ENCODE peak calls at places on chromosomes 12 and 14, in eight cellular contexts. X is cardiac fibroblast; J is CD8-positive, alpha-beta T cell; Y is uterus; D is GM12864; S is astrocyte of the spinal cord; M is lung; H is cardiac muscle cell. V is an unnamed sample.

GRCh38 chr14:98507269-98507668 is 764.7 kb downstream of the BCL11B start:
- DNase-seq in Y (no peak), X (no peak), J (no peak), S (no peak), M (no peak), D (no peak), H (no peak), V (no peak)

GRCh38 chr14:64439141-64439540 is 26.2 kb upstream of the AKAP5 start:
- DNase-seq in H (no peak), Y (no peak), D (no peak), M (no peak), S (no peak), J (no peak), X (no peak), V (no peak)

GRCh38 chr12:19186722-19187661 is 57.5 kb downstream of the PLEKHA5 start:
- DNase-seq in M (no peak), X (peak), J (no peak), D (no peak), H (peak), Y (no peak), S (peak), V (peak)

GRCh38 chr14:89578048-89578619 is 161.1 kb upstream of the FOXN3 start:
- DNase-seq in D (no peak), M (no peak), Y (no peak), X (peak), S (no peak), H (peak), J (no peak), V (no peak)

GRCh38 chr12:49959570-49960473 is 1.9 kb upstream of the AQP5 start:
- DNase-seq in Y (no peak), D (no peak), H (peak), J (no peak), X (peak), S (peak), M (peak), V (peak)

GRCh38 chr12:25135531-25136154 is 59.3 kb downstream of the DNAI7 start:
- DNase-seq in J (no peak), H (no peak), S (peak), D (no peak), X (no peak), M (no peak), Y (no peak), V (no peak)

GRCh38 chr12:106246891-106247730 is 709 bp downstream of the CKAP4 start:
- DNase-seq in Y (peak), D (no peak), M (peak), X (peak), H (peak), S (peak), J (peak), V (peak)

GRCh38 chr12:131808744-131809371 is 19.3 kb upstream of the MMP17 start:
- DNase-seq in J (no peak), S (no peak), M (no peak), H (peak), X (peak), Y (no peak), D (no peak), V (no peak)

GRCh38 chr14:58954874-58955273 is 233.6 kb upstream of the DAAM1 start:
- DNase-seq in S (no peak), H (no peak), M (no peak), J (no peak), X (no peak), D (no peak), Y (no peak), V (no peak)

GRCh38 chr12:124679533-124680371 is 112.3 kb upstream of the NCOR2 start:
- DNase-seq in M (no peak), Y (peak), H (no peak), D (no peak), X (no peak), S (no peak), J (no peak), V (no peak)

GRCh38 chr14:79280400-79280670 is 931.0 kb downstream of the DIO2 start:
- DNase-seq in Y (no peak), D (no peak), M (no peak), H (no peak), S (no peak), X (no peak), J (no peak), V (no peak)

GRCh38 chr14:89720741-89721315 is 233.7 kb downstream of the EFCAB11 start:
- DNase-seq in H (no peak), Y (peak), S (no peak), D (peak), M (peak), J (peak), X (no peak), V (no peak)

GRCh38 chr12:67460388-67460787 is 188.2 kb upstream of the DYRK2 start:
- DNase-seq in H (no peak), J (no peak), S (no peak), X (no peak), Y (no peak), M (no peak), D (no peak), V (no peak)

GRCh38 chr14:24058260-24058950 is 6.6 kb downstream of the CARMIL3 start:
- DNase-seq in H (peak), X (peak), D (no peak), Y (peak), M (peak), S (peak), J (no peak), V (peak)

GRCh38 chr14:98198385-98198784 is 1073.6 kb downstream of the BCL11B start:
- DNase-seq in J (peak), D (no peak), S (no peak), M (no peak), Y (no peak), H (no peak), X (no peak), V (no peak)

GRCh38 chr12:110739894-110740293 is 2.8 kb downstream of the PPP1CC start:
- DNase-seq in X (no peak), Y (no peak), D (no peak), M (no peak), S (no peak), H (no peak), J (no peak), V (no peak)

GRCh38 chr12:116690016-116690709 is 47.7 kb downstream of the SPRING1 start:
- DNase-seq in H (no peak), Y (no peak), J (no peak), X (no peak), S (no peak), D (no peak), M (no peak), V (no peak)

GRCh38 chr14:68771631-68772030 is 21.2 kb downstream of the ZFP36L1 start:
- DNase-seq in J (no peak), S (no peak), D (no peak), X (no peak), Y (no peak), M (no peak), H (no peak), V (no peak)

GRCh38 chr12:107351716-107352115 is 258.4 kb upstream of the CRY1 start:
- DNase-seq in Y (no peak), M (no peak), H (no peak), D (no peak), S (no peak), J (no peak), X (no peak), V (no peak)

GRCh38 chr12:85057370-85057963 is 21.3 kb downstream of the LRRIQ1 start:
- DNase-seq in D (peak), J (peak), S (peak), X (peak), H (peak), Y (no peak), M (no peak), V (peak)

GRCh38 chr14:99681832-99682148 is 2.3 kb upstream of the CYP46A1 start:
- DNase-seq in S (no peak), M (no peak), H (no peak), Y (no peak), D (no peak), X (no peak), J (no peak), V (no peak)

GRCh38 chr12:125606312-125606711 is 541.1 kb downstream of the AACS start:
- DNase-seq in H (no peak), D (no peak), S (no peak), Y (no peak), J (no peak), M (no peak), X (no peak), V (no peak)

GRCh38 chr12:130881046-130881445 is 9.2 kb downstream of the RAN start:
- DNase-seq in M (no peak), S (no peak), H (no peak), D (no peak), X (no peak), Y (no peak), J (no peak), V (no peak)

GRCh38 chr12:15556411-15556810 is 232.8 kb downstream of the EPS8 start:
- DNase-seq in X (peak), S (no peak), J (no peak), Y (no peak), H (no peak), M (no peak), D (no peak), V (no peak)

GRCh38 chr12:118436002-118436724 is 59.8 kb downstream of the SUDS3 start:
- DNase-seq in X (no peak), S (no peak), J (no peak), H (no peak), Y (no peak), M (no peak), D (no peak), V (peak)

GRCh38 chr14:22268875-22269274 is 320.1 kb downstream of the DAD1 start:
- DNase-seq in Y (no peak), S (peak), X (peak), D (no peak), H (peak), M (no peak), J (no peak), V (peak)

GRCh38 chr14:64478634-64479250 is 13.4 kb downstream of the AKAP5 start:
- DNase-seq in S (peak), J (no peak), H (peak), Y (no peak), X (peak), M (no peak), D (no peak), V (peak)

GRCh38 chr14:39827901-39828655 is 395.8 kb upstream of the FBXO33 start:
- DNase-seq in Y (no peak), H (no peak), J (no peak), S (no peak), M (no peak), X (no peak), D (peak), V (no peak)

GRCh38 chr12:85390281-85390680 is 110.3 kb downstream of the ALX1 start:
- DNase-seq in D (no peak), J (no peak), H (no peak), S (no peak), M (no peak), X (no peak), Y (no peak), V (no peak)

GRCh38 chr12:120376416-120376815 is 7.5 kb upstream of the MSI1 start:
- DNase-seq in M (no peak), S (no peak), J (no peak), X (no peak), D (no peak), H (no peak), Y (no peak), V (no peak)

GRCh38 chr14:68797180-68797670 is 4.4 kb upstream of the ZFP36L1 start:
- DNase-seq in H (no peak), D (no peak), X (no peak), J (no peak), S (no peak), Y (peak), M (no peak), V (no peak)

GRCh38 chr14:102541771-102542170 is 32.2 kb upstream of the ANKRD9 start:
- DNase-seq in X (no peak), J (no peak), Y (no peak), S (no peak), D (no peak), H (no peak), M (no peak), V (no peak)

GRCh38 chr14:102537981-102538597 is 28.5 kb upstream of the ANKRD9 start:
- DNase-seq in X (no peak), M (no peak), S (no peak), Y (no peak), H (no peak), D (no peak), J (no peak), V (no peak)

GRCh38 chr14:102540310-102541028 is 30.9 kb upstream of the ANKRD9 start:
- DNase-seq in M (no peak), J (no peak), D (no peak), X (peak), S (no peak), Y (no peak), H (peak), V (no peak)

GRCh38 chr14:102538598-102539543 is 29.3 kb upstream of the ANKRD9 start:
- DNase-seq in M (no peak), J (no peak), D (no peak), H (no peak), S (no peak), Y (no peak), X (peak), V (no peak)

GRCh38 chr14:102539544-102540309 is 30.2 kb upstream of the ANKRD9 start:
- DNase-seq in X (peak), Y (no peak), M (no peak), J (no peak), S (peak), D (no peak), H (peak), V (no peak)
- TF ChIP-seq CTCF in X (no peak), Y (no peak), M (no peak), J (no peak), S (no peak), D (no peak), H (no peak), V (no peak)

GRCh38 chr14:63371033-63371432 is 52.3 kb upstream of the GPHB5 start:
- DNase-seq in Y (no peak), X (no peak), M (no peak), H (no peak), D (no peak), J (no peak), S (no peak), V (no peak)

GRCh38 chr14:63362305-63362914 is 43.7 kb upstream of the GPHB5 start:
- DNase-seq in H (no peak), D (no peak), X (no peak), Y (no peak), M (no peak), J (no peak), S (no peak), V (no peak)

DNA sequence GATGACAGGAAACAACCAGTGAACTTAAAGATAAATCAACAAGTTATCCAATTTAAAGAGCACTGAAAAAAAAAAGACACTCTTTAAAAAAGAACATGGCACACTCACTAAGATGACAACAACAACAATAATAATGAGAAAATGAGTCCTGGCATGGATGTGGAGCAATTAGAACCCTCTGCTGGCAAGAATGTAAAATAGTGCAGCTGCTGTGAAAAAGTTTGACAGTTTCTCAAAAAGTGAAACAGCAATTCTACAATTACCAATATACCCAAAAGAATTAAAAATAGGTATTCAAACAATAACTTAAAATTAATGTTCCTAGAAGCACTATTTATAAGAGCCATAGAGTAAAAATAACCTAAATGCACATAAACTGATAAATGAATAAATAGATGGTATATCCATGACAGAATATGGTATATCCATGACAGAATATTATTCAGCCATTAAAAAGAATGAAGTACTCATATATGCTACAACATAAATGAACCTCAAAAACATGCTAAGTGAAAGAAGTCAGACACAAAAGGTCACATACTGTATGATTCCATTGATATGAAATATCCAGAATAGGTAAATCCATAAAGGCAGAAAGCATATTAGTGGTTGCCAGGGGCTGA is 49.1 kb upstream of the GPHB5 start:
- DNase-seq in X (no peak), D (no peak), Y (no peak), S (no peak), M (no peak), H (no peak), J (no peak), V (no peak)
- TF ChIP-seq CTCF in X (peak), D (no peak), Y (no peak), S (no peak), M (no peak), H (no peak), J (no peak), V (no peak)

DNA sequence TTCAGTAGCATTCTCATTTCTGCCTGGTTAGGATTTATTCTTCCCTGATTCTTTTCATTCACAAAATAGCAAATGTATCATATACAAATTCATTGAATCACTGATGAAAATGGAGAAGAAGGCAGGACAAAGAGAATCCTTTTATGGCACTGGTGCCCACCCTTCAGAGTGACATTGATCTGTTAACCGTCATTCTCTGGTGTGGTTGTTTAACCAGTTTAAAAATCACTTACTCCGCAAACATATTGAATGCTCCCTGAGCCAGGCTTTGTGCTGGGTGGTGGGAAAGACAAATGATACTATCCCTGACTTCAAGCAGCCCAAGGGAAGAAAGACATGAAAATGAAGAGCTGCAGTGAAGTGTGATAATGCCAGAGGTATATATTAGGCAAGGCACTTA is 187.5 kb upstream of the SLC38A2 start:
- DNase-seq in J (no peak), Y (no peak), D (no peak), S (no peak), X (no peak), H (no peak), M (no peak), V (no peak)
- TF ChIP-seq CTCF in J (no peak), Y (no peak), D (no peak), S (no peak), X (no peak), H (no peak), M (no peak), V (no peak)

GRCh38 chr12:51269174-51270066 is 795 bp downstream of the SMAGP start:
- DNase-seq in X (peak), H (peak), S (peak), Y (no peak), M (peak), D (no peak), J (peak), V (peak)

GRCh38 chr12:51270847-51271518 is 768 bp upstream of the SMAGP start:
- DNase-seq in D (no peak), S (peak), H (peak), Y (no peak), J (no peak), X (peak), M (no peak), V (peak)

GRCh38 chr12:51275088-51275487 is 4.9 kb upstream of the SMAGP start:
- DNase-seq in X (no peak), D (no peak), S (no peak), J (no peak), M (no peak), H (no peak), Y (no peak), V (no peak)

GRCh38 chr12:51265024-51265423 is 5.2 kb downstream of the SMAGP start:
- DNase-seq in X (no peak), S (no peak), Y (no peak), M (no peak), H (no peak), D (no peak), J (no peak), V (no peak)

DNA sequence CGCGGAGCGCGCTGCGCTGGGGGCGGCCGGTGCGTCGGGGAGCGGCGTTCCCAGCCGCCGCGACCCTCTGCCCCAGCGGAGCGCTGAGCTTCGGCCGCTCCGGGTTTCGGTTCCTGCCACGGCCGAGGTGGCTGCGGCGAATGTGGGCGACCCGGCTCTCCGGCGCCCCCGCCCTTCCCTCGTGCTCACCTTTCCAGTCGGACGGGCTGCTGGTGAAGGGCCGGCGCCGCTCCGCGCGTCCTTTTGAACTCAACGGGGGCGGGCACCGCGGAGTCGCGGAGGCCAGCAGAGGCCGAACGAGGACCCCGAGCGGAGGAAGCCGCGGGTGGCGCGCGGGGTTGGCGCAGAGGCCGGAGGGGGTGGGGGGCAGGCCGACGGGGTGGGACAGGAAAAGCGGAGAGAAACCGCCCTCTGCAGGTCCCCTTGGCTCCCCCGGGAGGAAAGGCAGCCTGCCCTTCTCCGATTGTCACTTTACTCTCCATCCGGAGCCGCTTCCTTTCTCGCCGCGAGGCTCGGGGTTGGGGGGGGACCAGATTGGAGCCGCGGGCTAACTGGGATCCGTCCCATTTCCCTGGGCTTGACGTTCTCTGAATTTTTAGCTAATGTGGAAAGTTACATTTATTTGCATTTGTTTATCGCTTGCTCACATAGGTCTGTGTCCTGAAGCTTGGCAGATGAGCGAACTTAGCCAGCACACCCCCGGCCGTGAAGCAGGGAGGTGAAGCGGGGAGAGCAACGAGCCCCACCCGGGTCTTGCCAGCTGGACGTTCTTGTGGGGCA is at the start of gene SMAGP:
- DNase-seq in H (peak), X (peak), S (peak), Y (peak), J (peak), D (no peak), M (peak), V (peak)
- TF ChIP-seq CTCF in H (no peak), X (no peak), S (no peak), Y (no peak), J (no peak), D (peak), M (no peak), V (no peak)

GRCh38 chr12:92717202-92717601 is 14.4 kb downstream of the PLEKHG7 start:
- DNase-seq in D (no peak), M (no peak), H (peak), J (no peak), Y (no peak), S (peak), X (peak), V (peak)
- TF ChIP-seq CTCF in D (peak), M (no peak), H (peak), J (no peak), Y (no peak), S (peak), X (peak), V (no peak)